ENCODE peak calls at places on chromosomes 16 and 17, in ten cellular contexts. D is tibial nerve; O is HTR-8/SVneo; Z is neural crest cell; E is Caki2; S is naive B cell; F is smooth muscle cell of the brain vasculature; T is activated CD4-positive, alpha-beta T cell treated with anti-CD3 and anti-CD28 coated beads, Interleukin-2, amount 10 ng/mL, durations not matched to agents 24 days and 14 days; B is T-helper 2 cell; G is cardiac muscle cell. H is an unnamed sample.

GRCh38 chr17:50264263-50265113 is 9.8 kb upstream of the TMEM92 start:
- DNase-seq in D (no peak), O (no peak), Z (no peak), E (no peak), S (no peak), F (no peak), T (no peak), B (no peak), G (no peak), H (peak; percentile 65)

GRCh38 chr17:67477687-67478086 is 100.6 kb downstream of the PITPNC1 start:
- DNase-seq in D (no peak), O (no peak), Z (no peak), E (no peak), S (no peak), F (no peak), T (peak; percentile 87), B (peak; percentile 31), G (no peak), H (no peak)

GRCh38 chr16:19872179-19872863 is 12.3 kb downstream of the GPRC5B start:
- DNase-seq in D (no peak), O (no peak), Z (no peak), E (no peak), S (no peak), F (no peak), T (no peak), B (no peak), G (no peak), H (no peak)

GRCh38 chr17:41140360-41141132 is at the start of gene KRTAP4-6:
- DNase-seq in D (no peak), O (peak; percentile 18), Z (no peak), E (peak; percentile 75), S (no peak), F (no peak), T (no peak), B (no peak), G (no peak), H (no peak)

GRCh38 chr17:55527520-55528118 is 16.4 kb upstream of the SMIM36 start:
- DNase-seq in D (peak; percentile 38), O (peak; percentile 54), Z (peak; percentile 25), E (peak; percentile 59), S (no peak), F (peak; percentile 45), T (no peak), B (no peak), G (peak; percentile 80), H (no peak)

GRCh38 chr17:7293131-7293557 is 1.3 kb downstream of the YBX2 start:
- DNase-seq in D (no peak), O (peak; percentile 35), Z (no peak), E (no peak), S (no peak), F (no peak), T (no peak), B (no peak), G (peak; percentile 57), H (no peak)

GRCh38 chr16:28193530-28194423 is 18.0 kb downstream of the XPO6 start:
- DNase-seq in D (no peak), O (peak; percentile 70), Z (no peak), E (peak; percentile 64), S (no peak), F (no peak), T (peak; percentile 78), B (no peak), G (peak; percentile 85), H (no peak)

GRCh38 chr17:27669136-27669535 is 38.1 kb downstream of the LGALS9 start:
- DNase-seq in D (no peak), O (no peak), Z (no peak), E (no peak), S (no peak), F (no peak), T (no peak), B (no peak), G (no peak), H (no peak)

GRCh38 chr16:2084688-2085625 is 37.2 kb downstream of the TSC2 start:
- DNase-seq in D (no peak), O (no peak), Z (no peak), E (no peak), S (no peak), F (no peak), T (no peak), B (no peak), G (no peak), H (no peak)

GRCh38 chr17:15343749-15344148 is 2.4 kb upstream of the TEKT3 start:
- DNase-seq in D (no peak), O (peak; percentile 66), Z (no peak), E (no peak), S (no peak), F (no peak), T (no peak), B (no peak), G (peak; percentile 46), H (no peak)

GRCh38 chr17:79147791-79148506 is 73.3 kb downstream of the ENGASE start:
- DNase-seq in D (no peak), O (no peak), Z (no peak), E (no peak), S (no peak), F (no peak), T (no peak), B (no peak), G (no peak), H (no peak)

GRCh38 chr17:48276776-48277175 is 153.2 kb downstream of the SKAP1 start:
- DNase-seq in D (no peak), O (no peak), Z (no peak), E (no peak), S (no peak), F (no peak), T (no peak), B (no peak), G (no peak), H (no peak)

GRCh38 chr17:43003542-43004172 is 2.9 kb upstream of the IFI35 start:
- DNase-seq in D (no peak), O (no peak), Z (no peak), E (peak; percentile 30), S (no peak), F (no peak), T (no peak), B (no peak), G (peak; percentile 52), H (no peak)

GRCh38 chr16:87199901-87200300 is 117.3 kb downstream of the C16orf95 start:
- DNase-seq in D (no peak), O (no peak), Z (no peak), E (no peak), S (no peak), F (no peak), T (no peak), B (no peak), G (no peak), H (no peak)

GRCh38 chr17:199195-199604 is 17.8 kb upstream of the DOC2B start:
- DNase-seq in D (no peak), O (no peak), Z (no peak), E (no peak), S (no peak), F (no peak), T (no peak), B (no peak), G (peak; percentile 31), H (peak; percentile 56)

GRCh38 chr17:73191443-73192218 is 1.2 kb upstream of the COG1 start:
- DNase-seq in D (peak; percentile 83), O (peak; percentile 87), Z (peak; percentile 64), E (peak; percentile 72), S (peak; percentile 60), F (peak; percentile 44), T (peak; percentile 89), B (peak; percentile 46), G (peak; percentile 76), H (no peak)

GRCh38 chr17:6047966-6048365 is 22.2 kb upstream of the WSCD1 start:
- DNase-seq in D (no peak), O (no peak), Z (no peak), E (peak; percentile 79), S (no peak), F (no peak), T (no peak), B (no peak), G (no peak), H (no peak)

GRCh38 chr17:44223574-44224046 is 4.1 kb upstream of the UBTF start:
- DNase-seq in D (peak; percentile 44), O (no peak), Z (no peak), E (peak; percentile 55), S (no peak), F (no peak), T (peak; percentile 54), B (no peak), G (peak; percentile 47), H (no peak)

GRCh38 chr17:27818311-27819170 is 18.2 kb upstream of the NOS2 start:
- DNase-seq in D (no peak), O (no peak), Z (no peak), E (no peak), S (no peak), F (no peak), T (no peak), B (no peak), G (peak; percentile 15), H (no peak)

GRCh38 chr17:50630524-50631194 is 4.0 kb upstream of the ABCC3 start:
- DNase-seq in D (peak; percentile 27), O (peak; percentile 82), Z (no peak), E (peak; percentile 67), S (peak; percentile 27), F (no peak), T (peak; percentile 88), B (peak; percentile 15), G (peak; percentile 23), H (peak; percentile 81)

GRCh38 chr17:79365361-79365760 is 245.5 kb downstream of the RBFOX3 start:
- DNase-seq in D (no peak), O (no peak), Z (no peak), E (no peak), S (no peak), F (no peak), T (no peak), B (no peak), G (no peak), H (no peak)

GRCh38 chr16:88911148-88911945 is 44.9 kb upstream of the PABPN1L start:
- DNase-seq in D (no peak), O (no peak), Z (no peak), E (no peak), S (peak; percentile 69), F (no peak), T (no peak), B (no peak), G (no peak), H (peak; percentile 87)

GRCh38 chr17:77919276-77919675 is 39.2 kb upstream of the TNRC6C start:
- DNase-seq in D (no peak), O (no peak), Z (no peak), E (no peak), S (no peak), F (no peak), T (no peak), B (no peak), G (no peak), H (no peak)

GRCh38 chr16:67430504-67431076 is 331 bp upstream of the HSD11B2 start:
- DNase-seq in D (no peak), O (no peak), Z (no peak), E (no peak), S (peak; percentile 25), F (no peak), T (peak; percentile 77), B (no peak), G (no peak), H (no peak)

GRCh38 chr17:68182940-68183551 is 64.8 kb upstream of the AMZ2 start:
- DNase-seq in D (no peak), O (no peak), Z (no peak), E (no peak), S (no peak), F (no peak), T (peak; percentile 87), B (peak; percentile 82), G (no peak), H (peak; percentile 87)

GRCh38 chr16:3641801-3642396 is 12.6 kb upstream of the DNASE1 start:
- DNase-seq in D (no peak), O (no peak), Z (no peak), E (no peak), S (no peak), F (no peak), T (no peak), B (no peak), G (no peak), H (peak; percentile 28)

GRCh38 chr16:3952342-3953131 is 72.0 kb upstream of the CREBBP start:
- DNase-seq in D (peak; percentile 86), O (no peak), Z (no peak), E (no peak), S (no peak), F (no peak), T (no peak), B (no peak), G (peak; percentile 75), H (peak; percentile 80)

GRCh38 chr16:5042574-5043171 is 8.9 kb upstream of the NAGPA start:
- DNase-seq in D (no peak), O (peak; percentile 48), Z (no peak), E (no peak), S (no peak), F (no peak), T (no peak), B (no peak), G (no peak), H (no peak)

H was measured in spleen.